ENCODE peak calls at places on chromosomes 2 and 18, in eight cellular contexts. B is A549, K is K562, T is GM12878, M is HCT116, A is endothelial cell of umbilical vein, F is H1, V is HepG2. L is an unnamed sample.

GRCh38 chr2:96541753-96542152 is 5.2 kb downstream of the ARID5A start:
- DNase-seq in B (no peak), K (no peak), T (no peak), M (no peak), A (no peak), F (no peak), V (no peak), L (no peak)

GRCh38 chr2:174901075-174901474 is 104.1 kb downstream of the CHN1 start:
- DNase-seq in B (no peak), K (no peak), T (no peak), M (no peak), A (no peak), F (no peak), V (no peak), L (no peak)

GRCh38 chr2:237603718-237604362 is 13.3 kb upstream of the RAB17 start:
- DNase-seq in B (no peak), K (no peak), T (peak; percentile 35), M (no peak), A (peak; percentile 96), F (no peak), V (peak; percentile 40), L (peak; percentile 29)

GRCh38 chr2:62102402-62102920 is 93.5 kb upstream of the B3GNT2 start:
- DNase-seq in B (no peak), K (no peak), T (no peak), M (no peak), A (no peak), F (no peak), V (no peak), L (peak; percentile 60)

GRCh38 chr2:174590928-174591648 is 6.5 kb downstream of the WIPF1 start:
- DNase-seq in B (no peak), K (no peak), T (no peak), M (no peak), A (no peak), F (no peak), V (no peak), L (peak; percentile 38)

GRCh38 chr2:71060211-71060610 is 8.2 kb upstream of the NAGK start:
- DNase-seq in B (no peak), K (no peak), T (no peak), M (no peak), A (no peak), F (no peak), V (no peak), L (no peak)

GRCh38 chr2:96324716-96325037 is 440 bp upstream of the ITPRIPL1 start:
- DNase-seq in B (no peak), K (no peak), T (no peak), M (no peak), A (no peak), F (no peak), V (no peak), L (no peak)

GRCh38 chr2:166632616-166633015 is 138.6 kb upstream of the SCN7A start:
- DNase-seq in B (no peak), K (no peak), T (no peak), M (no peak), A (peak; percentile 39), F (no peak), V (no peak), L (no peak)

GRCh38 chr2:16014041-16014787 is 73.9 kb downstream of the MYCN start:
- DNase-seq in B (no peak), K (no peak), T (no peak), M (no peak), A (no peak), F (no peak), V (no peak), L (no peak)

GRCh38 chr2:46779447-46779941 is 136.1 kb downstream of the MCFD2 start:
- DNase-seq in B (no peak), K (no peak), T (no peak), M (no peak), A (peak; percentile 36), F (no peak), V (no peak), L (no peak)

GRCh38 chr2:218870984-218871344 is 9.7 kb upstream of the WNT10A start:
- DNase-seq in B (no peak), K (no peak), T (no peak), M (no peak), A (no peak), F (no peak), V (no peak), L (peak; percentile 57)

GRCh38 chr18:79742076-79742475 is 55.7 kb upstream of the KCNG2 start:
- DNase-seq in B (no peak), K (no peak), T (no peak), M (no peak), A (no peak), F (no peak), V (no peak), L (no peak)

GRCh38 chr2:57906152-57906732 is 140.4 kb upstream of the VRK2 start:
- DNase-seq in B (peak; percentile 81), K (peak; percentile 53), T (no peak), M (no peak), A (peak; percentile 57), F (no peak), V (peak; percentile 62), L (peak; percentile 55)

GRCh38 chr2:226795281-226796011 is 4.2 kb downstream of the IRS1 start:
- DNase-seq in B (no peak), K (no peak), T (no peak), M (no peak), A (no peak), F (no peak), V (no peak), L (no peak)

GRCh38 chr2:226797989-226798421 is 1.6 kb downstream of the IRS1 start:
- DNase-seq in B (no peak), K (no peak), T (no peak), M (no peak), A (no peak), F (no peak), V (no peak), L (no peak)

GRCh38 chr2:226796012-226796839 is 3.4 kb downstream of the IRS1 start:
- DNase-seq in B (no peak), K (no peak), T (no peak), M (no peak), A (no peak), F (no peak), V (no peak), L (no peak)

GRCh38 chr2:226797289-226797988 is 2.2 kb downstream of the IRS1 start:
- DNase-seq in B (no peak), K (no peak), T (no peak), M (no peak), A (no peak), F (no peak), V (no peak), L (no peak)

GRCh38 chr2:226796840-226797288 is 2.8 kb downstream of the IRS1 start:
- DNase-seq in B (no peak), K (no peak), T (no peak), M (no peak), A (no peak), F (no peak), V (no peak), L (peak; percentile 26)
- H3K4me3 ChIP-seq in B (no peak overlapping the region), K (no peak overlapping the region), T (no peak overlapping the region), M (no peak overlapping the region), A (no peak overlapping the region), F (no peak overlapping the region), V (no peak overlapping the region), L (no peak overlapping the region)

DNA sequence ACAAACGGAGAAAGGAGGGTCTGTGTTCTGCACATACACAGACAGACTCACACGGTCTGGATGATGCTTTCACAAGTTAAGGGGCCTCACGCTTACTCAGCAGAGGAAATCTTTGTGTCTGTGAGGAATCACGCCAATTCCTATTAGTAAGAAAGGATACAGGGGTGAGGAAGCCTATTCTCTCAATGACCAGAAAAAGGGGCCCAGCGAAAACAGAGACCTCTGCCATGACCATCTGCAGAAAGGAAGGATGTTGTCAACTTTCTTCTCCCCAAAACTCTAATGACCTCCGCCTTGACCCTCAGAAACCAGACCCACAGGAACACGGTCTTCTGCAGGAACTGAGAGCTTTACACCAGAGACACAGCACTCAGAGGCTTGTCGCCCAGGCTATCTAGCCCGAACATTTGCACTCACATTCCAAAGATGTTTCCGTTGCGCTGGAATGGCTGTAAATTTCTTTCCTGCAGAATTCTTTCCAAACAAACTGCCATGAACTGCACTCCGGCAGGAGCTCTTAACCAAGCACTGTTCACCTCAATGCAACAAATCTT is 186.3 kb downstream of the TCF4 start:
- DNase-seq in B (peak; percentile 5), K (no peak), T (no peak), M (no peak), A (peak; percentile 99), F (no peak), V (peak; percentile 2), L (no peak)
- TF ChIP-seq MAX in B (no peak), K (no peak), T (no peak), M (no peak), A (no peak), F (no peak), V (no peak), L (no peak)

DNA sequence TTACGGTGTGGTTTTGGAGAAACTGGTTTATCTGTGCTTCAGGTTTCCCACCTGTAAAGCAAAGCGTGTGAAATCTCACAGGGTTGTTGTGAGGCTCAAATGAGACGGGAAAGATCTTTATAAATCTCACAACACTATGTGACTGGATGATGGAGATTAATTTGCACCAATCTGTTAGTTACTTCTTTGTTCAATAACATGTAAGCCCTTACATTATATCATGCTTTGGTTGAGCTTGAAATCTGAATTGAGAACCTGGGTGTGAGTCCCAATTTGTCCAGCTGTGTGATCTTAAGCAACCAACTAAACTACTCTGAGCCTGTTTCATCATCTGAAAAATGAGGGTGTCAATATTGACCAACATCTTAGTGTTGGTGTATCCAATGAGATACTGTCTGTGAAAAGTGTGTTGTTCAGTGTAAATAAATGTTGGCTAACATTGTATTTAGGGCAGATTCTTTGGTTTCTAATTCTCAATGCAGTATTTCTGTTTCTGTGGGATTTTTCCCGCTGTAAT is 741 bp upstream of the GCKR start:
- DNase-seq in B (no peak), K (no peak), T (no peak), M (no peak), A (peak; percentile 6), F (no peak), V (peak; percentile 49), L (no peak)
- H3K4me3 ChIP-seq in B (no peak overlapping the region), K (no peak overlapping the region), T (no peak overlapping the region), M (no peak overlapping the region), A (peak overlapping the region; percentile 85), F (no peak overlapping the region), V (peak overlapping the region; percentile 83), L (no peak overlapping the region)

GRCh38 chr2:27723372-27724144 is 48.0 kb upstream of the MRPL33 start:
- DNase-seq in B (peak; percentile 92), K (peak; percentile 67), T (no peak), M (peak; percentile 62), A (peak; percentile 68), F (no peak), V (peak; percentile 75), L (peak; percentile 76)
- TF ChIP-seq MAX in B (no peak), K (no peak), T (no peak), M (no peak), A (no peak), F (no peak), V (no peak), L (no peak)

DNA sequence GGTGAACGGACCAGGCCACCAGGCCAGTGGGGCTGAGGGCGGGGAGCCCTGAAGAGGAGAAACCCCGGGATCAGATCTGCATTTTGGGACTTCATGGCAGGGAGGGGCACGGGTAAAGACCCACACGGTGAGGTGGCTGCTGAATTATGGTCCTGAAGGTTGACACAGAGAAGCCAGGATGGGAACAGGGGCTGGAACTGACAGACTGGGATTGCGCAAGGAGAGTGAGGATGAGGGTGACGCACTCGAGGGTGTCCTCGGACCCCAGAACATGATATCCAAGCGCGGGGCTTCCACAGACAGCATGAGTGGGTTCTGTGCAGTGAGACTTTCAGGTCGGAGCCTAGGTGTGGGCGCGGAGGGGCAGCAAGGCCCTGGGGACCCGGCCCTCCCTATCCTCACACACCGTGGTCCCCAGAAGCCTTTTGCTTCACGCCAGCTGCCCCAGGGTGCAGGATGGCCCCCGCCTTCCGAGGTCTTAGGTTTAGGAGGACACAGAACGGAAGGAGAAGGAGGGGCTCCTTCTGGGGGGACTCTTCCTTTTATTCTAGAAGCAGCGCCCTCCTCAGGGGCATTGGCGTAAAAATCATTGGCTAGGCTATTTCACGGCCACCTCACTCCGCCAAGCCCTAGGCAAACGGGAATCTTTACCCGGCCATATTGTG is 416.8 kb upstream of the HS6ST1 start:
- DNase-seq in B (no peak), K (no peak), T (no peak), M (no peak), A (no peak), F (no peak), V (no peak), L (peak; percentile 71)
- H3K4me3 ChIP-seq in B (no peak overlapping the region), K (no peak overlapping the region), T (no peak overlapping the region), M (no peak overlapping the region), A (no peak overlapping the region), F (no peak overlapping the region), V (no peak overlapping the region), L (peak overlapping the region; percentile 17)

L was measured in NB4.